ENCODE peak calls at places on chromosomes 11 and 22, in four cellular contexts. N is lung, F is psoas muscle, P is MM.1S. X is an unnamed sample.

GRCh38 chr22:24843048-24843447 is 37.0 kb downstream of the SGSM1 start:
- DNase-seq in N (no peak), F (no peak), P (no peak), X (no peak)

GRCh38 chr11:26947379-26947844 is 46.5 kb upstream of the FIBIN start:
- DNase-seq in N (peak; percentile 50), F (peak; percentile 52), P (no peak), X (no peak)

GRCh38 chr11:2885017-2885675 is 429 bp downstream of the CDKN1C start:
- DNase-seq in N (no peak), F (peak; percentile 77), P (peak; percentile 71), X (no peak)

GRCh38 chr11:35413568-35413967 is 5.8 kb downstream of the SLC1A2 start:
- DNase-seq in N (no peak), F (no peak), P (no peak), X (no peak)

GRCh38 chr11:86745571-86745970 is 54.8 kb upstream of the PRSS23 start:
- DNase-seq in N (no peak), F (no peak), P (no peak), X (no peak)

GRCh38 chr22:50061141-50061823 is 3.2 kb upstream of the TTLL8 start:
- DNase-seq in N (no peak), F (no peak), P (no peak), X (no peak)

GRCh38 chr11:129750343-129751292 is 65.0 kb upstream of the TMEM45B start:
- DNase-seq in N (peak; percentile 69), F (peak; percentile 82), P (peak; percentile 81), X (peak; percentile 37)

GRCh38 chr22:20721409-20722218 is 52.3 kb upstream of the SERPIND1 start:
- DNase-seq in N (no peak), F (no peak), P (no peak), X (no peak)

GRCh38 chr22:46295277-46295971 is 1.2 kb upstream of the GTSE1 start:
- DNase-seq in N (no peak), F (no peak), P (no peak), X (no peak)

GRCh38 chr11:22477312-22477711 is 139.1 kb downstream of the SLC17A6 start:
- DNase-seq in N (no peak), F (no peak), P (peak; percentile 24), X (no peak)

GRCh38 chr22:29043906-29044575 is 17.6 kb downstream of the C22orf31 start:
- DNase-seq in N (no peak), F (no peak), P (no peak), X (no peak)

GRCh38 chr11:59647245-59647965 is 21.4 kb downstream of the PATL1 start:
- DNase-seq in N (no peak), F (no peak), P (no peak), X (no peak)

GRCh38 chr22:49547751-49548239 is 279.9 kb downstream of the BRD1 start:
- DNase-seq in N (no peak), F (peak; percentile 34), P (no peak), X (peak; percentile 6)

GRCh38 chr22:43110444-43110926 is at the start of gene BIK:
- DNase-seq in N (peak; percentile 41), F (no peak), P (peak; percentile 61), X (peak; percentile 29)

GRCh38 chr11:72577271-72577681 is 96.9 kb downstream of the PDE2A start:
- DNase-seq in N (no peak), F (peak; percentile 10), P (no peak), X (no peak)

GRCh38 chr11:69746780-69747742 is 28.1 kb downstream of the FGF4 start:
- DNase-seq in N (no peak), F (no peak), P (no peak), X (no peak)

GRCh38 chr11:92852946-92853345 is 116.5 kb upstream of the MTNR1B start:
- DNase-seq in N (no peak), F (no peak), P (no peak), X (peak; percentile 59)

GRCh38 chr11:6203327-6203726 is 2.0 kb upstream of the C11orf42 start:
- DNase-seq in N (no peak), F (no peak), P (peak; percentile 87), X (no peak)

GRCh38 chr22:45859231-45860161 is 117.5 kb downstream of the WNT7B start:
- DNase-seq in N (no peak), F (no peak), P (no peak), X (no peak)

GRCh38 chr11:46216040-46216764 is 61.3 kb upstream of the CREB3L1 start:
- DNase-seq in N (no peak), F (no peak), P (peak; percentile 9), X (no peak)
- H3K4me3 ChIP-seq in N (no peak overlapping the region), F (peak overlapping the region; percentile 27), P (no peak overlapping the region), X (peak overlapping the region; percentile 15)

GRCh38 chr11:78652866-78653265 is 78.2 kb upstream of the NARS2 start:
- DNase-seq in N (peak; percentile 22), F (no peak), P (no peak), X (no peak)

GRCh38 chr11:78651923-78652602 is 77.4 kb upstream of the NARS2 start:
- DNase-seq in N (peak; percentile 25), F (no peak), P (no peak), X (no peak)

GRCh38 chr11:78654866-78655265 is 80.2 kb upstream of the NARS2 start:
- DNase-seq in N (no peak), F (no peak), P (no peak), X (no peak)

GRCh38 chr11:78654071-78654470 is 79.4 kb upstream of the NARS2 start:
- DNase-seq in N (no peak), F (no peak), P (no peak), X (no peak)

GRCh38 chr11:78653294-78653909 is 78.7 kb upstream of the NARS2 start:
- DNase-seq in N (peak; percentile 26), F (no peak), P (no peak), X (no peak)
- H3K4me3 ChIP-seq in N (no peak overlapping the region), F (no peak overlapping the region), P (no peak overlapping the region), X (no peak overlapping the region)

GRCh38 chr11:119205080-119205479 is 1.1 kb upstream of the CBL start:
- DNase-seq in N (no peak), F (no peak), P (no peak), X (no peak)
- H3K4me3 ChIP-seq in N (no peak overlapping the region), F (peak overlapping the region; percentile 91), P (peak overlapping the region; percentile 100), X (no peak overlapping the region)

DNA sequence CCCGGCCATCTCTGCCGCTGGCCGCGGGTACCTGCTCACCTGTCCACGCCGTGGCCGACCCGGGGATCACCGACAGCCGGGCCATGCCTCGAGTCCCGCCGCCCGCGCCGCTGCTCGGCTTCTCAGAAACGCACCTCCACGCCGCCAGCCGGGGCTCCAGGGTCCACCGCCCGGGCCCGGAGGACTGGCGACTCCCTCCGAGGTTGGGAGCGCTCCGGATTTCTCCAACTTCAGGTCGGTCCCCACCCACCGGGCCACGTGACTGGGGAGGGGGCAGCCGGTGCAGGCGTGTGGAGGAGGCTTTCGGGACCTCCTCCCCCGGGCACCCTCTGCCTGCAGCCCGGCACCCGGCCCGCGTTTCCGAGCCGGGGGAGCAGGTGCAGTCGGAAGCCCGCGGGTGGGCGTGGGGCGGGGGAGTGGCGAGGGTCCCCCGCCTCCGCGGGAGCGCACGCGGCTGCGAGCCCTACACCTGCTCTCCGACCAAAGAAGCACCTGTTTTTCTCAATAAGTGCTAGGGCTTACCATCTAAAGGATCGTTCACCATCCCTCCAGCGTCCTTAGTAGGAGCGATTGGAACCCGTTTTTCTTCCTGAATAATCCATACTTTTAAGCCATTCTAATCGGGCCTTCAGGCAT is 627 bp upstream of the NRIP3 start:
- DNase-seq in N (no peak), F (no peak), P (no peak), X (no peak)
- H3K4me3 ChIP-seq in N (no peak overlapping the region), F (peak overlapping the region; percentile 57), P (no peak overlapping the region), X (peak overlapping the region; percentile 65)

X was measured in dorsolateral prefrontal cortex.